ENCODE peak calls at places on chromosomes 1 and 21, in six cellular contexts. E is astrocyte, N is cardiac fibroblast, C is NB4, F is fibroblast of pulmonary artery, Q is dorsolateral prefrontal cortex. S is an unnamed sample.

GRCh38 chr21:35968564-35968963 is 91.8 kb downstream of the SETD4 start:
- DNase-seq in E (no peak), N (no peak), C (no peak), F (no peak), Q (no peak), S (no peak)

GRCh38 chr21:20169812-20170576 is 828.2 kb upstream of the NCAM2 start:
- DNase-seq in E (no peak), N (no peak), C (no peak), F (no peak), Q (no peak), S (no peak)

GRCh38 chr1:41919764-41920397 is 1.2 kb upstream of the HIVEP3 start:
- DNase-seq in E (peak; percentile 44), N (no peak), C (peak; percentile 52), F (no peak), Q (peak; percentile 83), S (peak; percentile 36)

GRCh38 chr1:24765308-24765988 is 20.2 kb downstream of the CLIC4 start:
- DNase-seq in E (peak; percentile 64), N (peak; percentile 47), C (peak; percentile 36), F (peak; percentile 59), Q (no peak), S (peak; percentile 62)

GRCh38 chr1:94928293-94928939 is 1.5 kb upstream of the CNN3 start:
- DNase-seq in E (no peak), N (no peak), C (no peak), F (no peak), Q (no peak), S (no peak)

GRCh38 chr21:31604591-31605190 is 54.8 kb upstream of the SOD1 start:
- DNase-seq in E (peak; percentile 16), N (peak; percentile 79), C (peak; percentile 73), F (peak; percentile 80), Q (peak; percentile 70), S (peak; percentile 56)

GRCh38 chr1:208203127-208203847 is 40.9 kb downstream of the PLXNA2 start:
- DNase-seq in E (peak; percentile 84), N (peak; percentile 84), C (no peak), F (peak; percentile 89), Q (peak; percentile 56), S (peak; percentile 83)

GRCh38 chr21:44872568-44873355 is 728 bp downstream of the PTTG1IP start:
- DNase-seq in E (peak; percentile 40), N (peak; percentile 38), C (peak; percentile 60), F (peak; percentile 35), Q (peak; percentile 33), S (no peak)

GRCh38 chr1:224747578-224747977 is 131.5 kb downstream of the CNIH3 start:
- DNase-seq in E (peak; percentile 64), N (peak; percentile 63), C (peak; percentile 88), F (peak; percentile 67), Q (no peak), S (peak; percentile 40)

DNA sequence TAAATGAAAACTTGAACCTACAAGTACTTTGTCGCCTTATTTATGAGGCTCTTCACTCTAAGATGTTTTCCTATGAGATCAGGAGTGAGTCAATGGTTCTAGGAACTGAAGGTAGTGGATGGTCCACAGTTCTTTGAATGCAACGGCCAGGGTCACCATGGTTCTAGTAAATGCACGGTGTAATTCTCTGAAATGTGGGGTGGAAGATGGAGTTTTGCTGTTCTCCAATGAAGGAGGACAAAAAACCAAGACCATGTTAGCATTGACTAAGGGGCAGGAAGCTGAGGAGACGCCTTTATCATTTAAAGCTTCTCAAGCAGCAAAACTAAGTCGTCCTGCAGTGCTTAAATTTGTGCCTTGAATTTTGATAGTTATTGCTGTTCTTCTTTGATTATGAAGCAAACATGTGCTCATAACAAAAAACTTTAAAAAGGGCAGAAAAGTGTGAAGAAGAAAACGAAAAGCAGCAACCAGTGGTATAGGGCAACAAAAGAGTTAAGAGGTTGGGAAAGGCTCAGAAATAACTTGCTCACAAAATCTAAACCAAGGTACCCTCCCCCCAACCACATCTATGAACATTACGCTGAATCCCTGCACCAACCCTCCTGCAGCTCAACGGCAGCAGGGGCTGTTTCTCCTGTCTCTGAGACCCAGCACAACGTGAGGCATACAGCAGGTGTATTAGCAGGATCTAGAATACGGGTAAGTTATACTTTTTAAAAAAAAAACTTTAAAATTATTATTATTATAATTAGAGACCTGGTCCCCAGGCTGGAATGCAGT is 85.0 kb downstream of the MRPL37 start:
- DNase-seq in E (no peak), N (no peak), C (no peak), F (no peak), Q (no peak), S (no peak)
- H3K4me3 ChIP-seq in E (no peak overlapping the region), N (no peak overlapping the region), C (no peak overlapping the region), F (no peak overlapping the region), Q (no peak overlapping the region), S (no peak overlapping the region)

GRCh38 chr1:17920881-17921635 is 165.9 kb downstream of the ACTL8 start:
- DNase-seq in E (no peak), N (no peak), C (no peak), F (no peak), Q (peak; percentile 72), S (no peak)

GRCh38 chr1:17923684-17924083 is 168.6 kb downstream of the ACTL8 start:
- DNase-seq in E (no peak), N (no peak), C (no peak), F (no peak), Q (peak; percentile 78), S (no peak)

GRCh38 chr1:17916702-17917101 is 161.6 kb downstream of the ACTL8 start:
- DNase-seq in E (no peak), N (no peak), C (no peak), F (no peak), Q (no peak), S (no peak)

GRCh38 chr1:17922833-17923232 is 167.7 kb downstream of the ACTL8 start:
- DNase-seq in E (no peak), N (peak; percentile 28), C (peak; percentile 52), F (peak; percentile 26), Q (peak; percentile 80), S (peak; percentile 30)

GRCh38 chr1:17919525-17920439 is 164.6 kb downstream of the ACTL8 start:
- DNase-seq in E (peak; percentile 29), N (peak; percentile 59), C (peak; percentile 56), F (peak; percentile 68), Q (peak; percentile 69), S (peak; percentile 51)
- TF ChIP-seq CTCF in E (no peak), N (no peak), C (peak; percentile 46), F (no peak), Q (peak; percentile 62), S (no peak)

GRCh38 chr1:203127672-203128611 is at the start of gene ADORA1:
- DNase-seq in E (peak; percentile 54), N (peak; percentile 72), C (peak; percentile 47), F (peak; percentile 58), Q (peak; percentile 89), S (peak; percentile 53)

GRCh38 chr1:203126866-203127671 is 457 bp upstream of the ADORA1 start:
- DNase-seq in E (peak; percentile 33), N (peak; percentile 35), C (no peak), F (no peak), Q (no peak), S (peak; percentile 12)

GRCh38 chr1:203130358-203130992 is 2.9 kb downstream of the ADORA1 start:
- DNase-seq in E (no peak), N (no peak), C (no peak), F (no peak), Q (no peak), S (no peak)

GRCh38 chr1:203129501-203130231 is 2.1 kb downstream of the ADORA1 start:
- DNase-seq in E (no peak), N (peak; percentile 18), C (no peak), F (no peak), Q (peak; percentile 91), S (no peak)

GRCh38 chr1:203128691-203129500 is 1.4 kb downstream of the ADORA1 start:
- DNase-seq in E (no peak), N (no peak), C (no peak), F (no peak), Q (no peak), S (no peak)
- H3K4me3 ChIP-seq in E (peak overlapping the region; percentile 61), N (no peak overlapping the region), C (no peak overlapping the region), F (peak overlapping the region; percentile 36), Q (peak overlapping the region; percentile 82), S (no peak overlapping the region)

GRCh38 chr1:154330669-154331068 is 5.3 kb downstream of the ATP8B2 start:
- DNase-seq in E (no peak), N (no peak), C (no peak), F (no peak), Q (no peak), S (no peak)

GRCh38 chr1:154338875-154339274 is 13.6 kb downstream of the ATP8B2 start:
- DNase-seq in E (no peak), N (no peak), C (no peak), F (no peak), Q (no peak), S (no peak)

GRCh38 chr1:154337253-154337894 is 12.0 kb downstream of the ATP8B2 start:
- DNase-seq in E (no peak), N (no peak), C (no peak), F (no peak), Q (no peak), S (no peak)

GRCh38 chr1:154334647-154335350 is 9.5 kb downstream of the ATP8B2 start:
- DNase-seq in E (peak; percentile 51), N (peak; percentile 91), C (peak; percentile 86), F (peak; percentile 87), Q (peak; percentile 89), S (peak; percentile 84)

DNA sequence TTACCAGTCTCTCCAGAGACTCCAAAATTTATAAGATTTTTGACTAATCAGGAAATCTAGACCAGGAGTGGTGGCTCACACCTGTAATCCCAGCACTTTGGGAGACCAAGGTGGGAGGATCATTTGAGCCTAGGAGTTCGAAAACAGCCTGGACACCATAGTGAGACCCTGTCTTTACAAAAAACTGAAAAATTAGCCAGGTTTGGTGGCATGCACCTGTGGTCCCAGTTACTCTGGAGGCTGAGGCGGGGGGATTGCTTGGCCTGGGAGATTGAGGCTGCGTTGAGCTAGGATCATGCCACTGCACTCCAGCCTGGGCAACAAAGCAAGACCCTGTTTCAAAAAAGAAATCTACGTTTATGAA is 10.0 kb downstream of the ATP8B2 start:
- DNase-seq in E (no peak), N (no peak), C (no peak), F (no peak), Q (no peak), S (no peak)
- TF ChIP-seq CTCF in E (no peak), N (no peak), C (no peak), F (no peak), Q (peak; percentile 26), S (no peak)

GRCh38 chr1:28176492-28177470 is at the start of gene PTAFR:
- DNase-seq in E (no peak), N (no peak), C (peak; percentile 90), F (no peak), Q (no peak), S (no peak)
- H3K4me3 ChIP-seq in E (no peak within 1 kb of the TSS), N (no peak within 1 kb of the TSS), C (peak within 1 kb of the TSS; percentile 53), F (no peak within 1 kb of the TSS), Q (peak within 1 kb of the TSS; percentile 29), S (no peak within 1 kb of the TSS)

GRCh38 chr1:39173119-39173994 is 31.1 kb upstream of the MACF1 start:
- DNase-seq in E (peak; percentile 64), N (peak; percentile 54), C (no peak), F (no peak), Q (no peak), S (peak; percentile 59)
- TF ChIP-seq CTCF in E (no peak), N (no peak), C (no peak), F (no peak), Q (no peak), S (no peak)

S was measured in AG10803.